ENCODE peak calls at places on chromosome 6, in five cellular contexts. B is transverse colon, A is vagina, N is IMR-90, P is heart left ventricle. I is an unnamed sample.

GRCh38 chr6:145075425-145075824 is 659.9 kb downstream of the EPM2A start:
- DNase-seq in P (no peak), N (no peak), A (no peak), B (no peak), I (no peak)

GRCh38 chr6:27922949-27923348 is 10.8 kb upstream of the OR2B2 start:
- DNase-seq in B (no peak), A (no peak), N (no peak), P (no peak), I (no peak)

GRCh38 chr6:32047855-32048766 is 9.9 kb downstream of the CYP21A2 start:
- DNase-seq in B (peak), P (peak), A (peak), N (peak), I (peak)

GRCh38 chr6:126040394-126040793 is 54.1 kb downstream of the TRMT11 start:
- DNase-seq in N (no peak), P (no peak), B (no peak), A (no peak), I (no peak)

GRCh38 chr6:108707328-108707976 is 140.8 kb upstream of the ARMC2 start:
- DNase-seq in A (peak), N (peak), B (peak), P (no peak), I (no peak)

GRCh38 chr6:167805349-167806060 is 21.2 kb upstream of the AFDN start:
- DNase-seq in A (no peak), N (no peak), B (no peak), P (no peak), I (no peak)

GRCh38 chr6:34447915-34448314 is 18.0 kb upstream of the PACSIN1 start:
- DNase-seq in B (peak), N (no peak), P (no peak), A (no peak), I (no peak)

GRCh38 chr6:137734875-137735182 is 132.2 kb upstream of the TNFAIP3 start:
- DNase-seq in N (no peak), A (no peak), B (no peak), P (no peak), I (no peak)

GRCh38 chr6:102736941-102737368 is 1343.4 kb downstream of the GRIK2 start:
- DNase-seq in A (no peak), N (peak), B (no peak), P (no peak), I (no peak)

GRCh38 chr6:7897461-7898192 is 13.0 kb downstream of the TXNDC5 start:
- DNase-seq in B (no peak), A (no peak), P (no peak), N (no peak), I (no peak)
- TF ChIP-seq POLR2A in B (no peak), A (no peak), P (no peak), N (no peak), I (no peak)

DNA sequence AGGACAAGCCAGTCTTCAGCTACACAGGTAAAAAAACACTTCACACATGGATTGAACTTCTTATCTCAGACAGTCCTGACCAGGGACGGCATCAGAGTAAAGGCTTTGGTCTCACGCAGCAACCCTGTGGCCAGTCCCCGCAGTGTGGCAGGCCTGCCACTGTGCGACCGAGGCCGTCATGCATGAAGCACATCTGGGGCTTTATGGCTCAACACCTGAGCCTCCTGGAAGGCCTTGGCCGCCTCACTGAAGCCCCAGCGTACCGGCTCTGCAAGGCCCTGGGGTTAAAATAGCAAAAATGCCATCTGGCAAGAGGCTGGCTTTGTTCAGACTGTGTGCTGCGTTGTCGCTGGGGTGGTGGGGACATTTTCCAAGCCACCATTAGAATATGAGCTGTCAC is 32.8 kb downstream of the TBC1D7 start:
- DNase-seq in B (no peak), A (no peak), P (no peak), N (no peak), I (no peak)
- TF ChIP-seq POLR2A in B (no peak), A (no peak), P (no peak), N (no peak), I (no peak)

DNA sequence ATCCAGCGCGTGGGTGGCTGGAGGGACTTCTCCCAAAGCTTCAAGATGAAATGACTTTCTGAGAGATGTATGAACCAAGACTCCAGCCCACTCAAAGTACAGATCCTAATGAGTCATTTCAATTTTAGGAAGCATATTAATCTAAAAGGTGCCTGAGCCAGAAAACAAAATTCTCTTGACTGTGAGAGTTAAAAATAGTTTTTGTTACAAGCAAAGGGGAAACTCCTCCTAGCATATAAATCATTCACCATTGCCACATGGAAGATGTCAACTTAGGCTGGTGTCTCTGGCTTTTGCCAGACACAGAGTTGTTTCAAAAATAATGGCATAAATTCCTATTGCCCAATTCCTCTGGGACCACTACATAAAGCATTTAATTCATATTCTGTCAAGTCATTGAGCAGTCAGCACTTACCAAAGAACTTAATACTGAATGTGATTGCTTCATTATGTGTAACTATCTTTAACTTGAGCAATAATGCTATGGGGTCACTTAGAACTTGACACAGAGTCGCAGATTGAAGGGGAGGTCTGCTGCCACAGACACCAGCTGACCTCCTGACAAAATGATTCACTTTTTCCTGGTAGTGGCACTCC is 280.6 kb downstream of the SLC35F1 start:
- DNase-seq in A (no peak), B (no peak), P (no peak), N (no peak), I (no peak)
- TF ChIP-seq POLR2A in A (no peak), B (no peak), P (no peak), N (no peak), I (no peak)

DNA sequence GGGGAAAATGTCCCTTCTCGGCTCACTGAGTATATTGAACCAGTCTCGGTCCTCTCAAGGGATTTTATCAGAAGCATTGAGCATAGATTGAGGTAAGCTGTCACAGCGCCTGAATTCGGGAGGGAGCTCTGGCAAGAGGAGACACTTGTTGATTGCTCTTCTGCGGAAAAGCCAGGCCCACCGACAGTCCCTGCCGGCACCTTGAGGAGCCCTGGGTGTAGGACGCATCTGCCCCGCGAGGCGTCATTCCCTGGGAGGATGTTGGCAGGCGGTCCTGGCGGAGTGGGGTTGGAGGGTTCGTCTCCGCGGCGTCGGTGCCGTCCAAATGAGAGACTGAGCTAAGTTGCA is 829 bp downstream of the FBXO9 start:
- DNase-seq in A (no peak), P (peak), N (peak), B (peak), I (peak)
- TF ChIP-seq POLR2A in A (no peak), P (no peak), N (no peak), B (no peak), I (no peak)

GRCh38 chr6:106540432-106540831 is 88.9 kb downstream of the RTN4IP1 start:
- DNase-seq in A (no peak), N (no peak), B (no peak), P (no peak), I (no peak)
- TF ChIP-seq POLR2A in A (no peak), N (no peak), B (no peak), P (no peak), I (no peak)

GRCh38 chr6:73461537-73462350 is at the start of gene MTO1:
- DNase-seq in P (peak), B (peak), N (peak), A (peak), I (peak)
- TF ChIP-seq POLR2A in P (peak), B (peak), N (peak), A (peak), I (peak)

DNA sequence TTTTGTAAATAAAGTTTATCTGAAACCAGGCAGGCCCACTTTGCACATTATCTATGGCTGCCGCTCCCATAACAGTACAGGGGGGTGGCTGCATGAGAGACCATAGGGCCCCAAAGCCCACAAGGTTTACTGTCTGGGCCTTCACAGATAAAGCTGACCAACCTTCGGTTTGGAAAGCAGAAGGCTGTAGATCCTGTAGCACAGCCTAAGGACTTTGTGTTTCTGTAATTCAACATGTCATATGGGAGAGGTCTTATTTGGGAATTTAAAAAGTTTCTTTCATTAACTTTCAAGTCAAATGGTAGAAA is 362.8 kb downstream of the QKI start:
- DNase-seq in A (no peak), B (no peak), N (no peak), P (no peak), I (no peak)
- TF ChIP-seq POLR2A in A (no peak), B (no peak), N (no peak), P (no peak), I (no peak)

GRCh38 chr6:162179196-162179951 is 548.2 kb downstream of the PRKN start:
- DNase-seq in A (no peak), P (no peak), B (no peak), N (no peak), I (no peak)

GRCh38 chr6:162181741-162182401 is 545.7 kb downstream of the PRKN start:
- DNase-seq in N (no peak), A (no peak), B (no peak), P (no peak), I (no peak)

GRCh38 chr6:162178666-162179065 is 548.9 kb downstream of the PRKN start:
- DNase-seq in B (no peak), A (no peak), P (no peak), N (no peak), I (no peak)

GRCh38 chr6:162177733-162178132 is 549.8 kb downstream of the PRKN start:
- DNase-seq in A (no peak), N (no peak), P (peak), B (no peak), I (no peak)

DNA sequence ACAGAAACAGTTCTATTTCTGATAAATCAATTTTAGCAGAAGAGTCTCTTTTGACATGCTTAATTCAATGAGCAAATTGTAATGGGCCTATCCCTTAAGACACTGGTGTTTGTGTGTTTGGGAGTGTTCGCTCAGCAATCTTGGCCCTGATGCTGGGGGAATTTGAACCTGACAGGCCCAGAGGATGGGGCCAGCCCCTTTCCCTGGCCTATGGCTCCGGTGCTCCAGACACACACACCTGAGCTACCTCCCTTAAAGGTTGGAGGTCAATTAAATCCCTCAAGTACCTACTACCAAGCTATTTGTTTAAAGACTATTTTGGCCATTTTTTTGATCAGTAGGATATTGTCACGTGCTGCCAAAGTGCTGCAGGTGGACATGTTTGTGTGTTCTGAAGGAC is 549.3 kb downstream of the PRKN start:
- DNase-seq in N (no peak), A (no peak), P (no peak), B (no peak), I (no peak)
- TF ChIP-seq POLR2A in N (no peak), A (no peak), P (no peak), B (no peak), I (no peak)

GRCh38 chr6:37826188-37826587 is 6.7 kb downstream of the ZFAND3 start:
- DNase-seq in A (no peak), P (no peak), N (no peak), B (no peak), I (no peak)
- TF ChIP-seq POLR2A in A (no peak), P (no peak), N (no peak), B (no peak), I (no peak)